ENCODE peak calls at places on chromosome 4, in ten cellular contexts. One of them, this sample, is unnamed.

GRCh38 chr4:173346074-173346473 is 11.9 kb upstream of the HMGB2 start:
- DNase-seq in Kasumi-1: no peak
- DNase-seq in T-helper 2 cell: no peak
- DNase-seq in globus pallidus: no peak
- DNase-seq in NCI-H1105: no peak
- DNase-seq in natural killer cell: no peak
- DNase-seq in H9: no peak
- DNase-seq in H54: no peak
- DNase-seq in naive thymus-derived CD8-positive, alpha-beta T cell: no peak
- DNase-seq in kidney epithelial cell: no peak
- DNase-seq in this sample: no peak

GRCh38 chr4:80921441-80921840 is 109.1 kb upstream of the BMP3 start:
- DNase-seq in Kasumi-1: no peak
- DNase-seq in T-helper 2 cell: no peak
- DNase-seq in globus pallidus: no peak
- DNase-seq in NCI-H1105: no peak
- DNase-seq in natural killer cell: no peak
- DNase-seq in H9: no peak
- DNase-seq in H54: no peak
- DNase-seq in naive thymus-derived CD8-positive, alpha-beta T cell: no peak
- DNase-seq in kidney epithelial cell: no peak
- DNase-seq in this sample: no peak

GRCh38 chr4:149521611-149522010 is 294.0 kb downstream of the IQCM start:
- DNase-seq in Kasumi-1: no peak
- DNase-seq in T-helper 2 cell: no peak
- DNase-seq in globus pallidus: no peak
- DNase-seq in NCI-H1105: no peak
- DNase-seq in natural killer cell: no peak
- DNase-seq in H9: no peak
- DNase-seq in H54: no peak
- DNase-seq in naive thymus-derived CD8-positive, alpha-beta T cell: no peak
- DNase-seq in kidney epithelial cell: no peak
- DNase-seq in this sample: no peak

GRCh38 chr4:118865091-118865708 is 23.5 kb upstream of the SYNPO2 start:
- DNase-seq in Kasumi-1: peak
- DNase-seq in T-helper 2 cell: no peak
- DNase-seq in globus pallidus: peak
- DNase-seq in NCI-H1105: peak
- DNase-seq in natural killer cell: no peak
- DNase-seq in H9: peak
- DNase-seq in H54: no peak
- DNase-seq in naive thymus-derived CD8-positive, alpha-beta T cell: no peak
- DNase-seq in kidney epithelial cell: peak
- DNase-seq in this sample: peak

GRCh38 chr4:110865611-110866254 is 242.9 kb upstream of the PITX2 start:
- DNase-seq in Kasumi-1: no peak
- DNase-seq in T-helper 2 cell: no peak
- DNase-seq in globus pallidus: peak
- DNase-seq in NCI-H1105: no peak
- DNase-seq in natural killer cell: no peak
- DNase-seq in H9: no peak
- DNase-seq in H54: no peak
- DNase-seq in naive thymus-derived CD8-positive, alpha-beta T cell: no peak
- DNase-seq in kidney epithelial cell: peak
- DNase-seq in this sample: no peak

GRCh38 chr4:87306056-87306455 is 16.6 kb downstream of the HSD17B13 start:
- DNase-seq in Kasumi-1: no peak
- DNase-seq in T-helper 2 cell: no peak
- DNase-seq in globus pallidus: no peak
- DNase-seq in NCI-H1105: no peak
- DNase-seq in natural killer cell: no peak
- DNase-seq in H9: no peak
- DNase-seq in H54: no peak
- DNase-seq in naive thymus-derived CD8-positive, alpha-beta T cell: no peak
- DNase-seq in kidney epithelial cell: no peak
- DNase-seq in this sample: no peak

GRCh38 chr4:128528793-128529553 is 241.4 kb upstream of the PGRMC2 start:
- DNase-seq in Kasumi-1: no peak
- DNase-seq in T-helper 2 cell: no peak
- DNase-seq in globus pallidus: no peak
- DNase-seq in NCI-H1105: no peak
- DNase-seq in natural killer cell: no peak
- DNase-seq in H9: peak
- DNase-seq in H54: peak
- DNase-seq in naive thymus-derived CD8-positive, alpha-beta T cell: no peak
- DNase-seq in kidney epithelial cell: peak
- DNase-seq in this sample: peak

GRCh38 chr4:110799171-110799570 is 176.3 kb upstream of the PITX2 start:
- DNase-seq in Kasumi-1: no peak
- DNase-seq in T-helper 2 cell: no peak
- DNase-seq in globus pallidus: no peak
- DNase-seq in NCI-H1105: no peak
- DNase-seq in natural killer cell: no peak
- DNase-seq in H9: no peak
- DNase-seq in H54: no peak
- DNase-seq in naive thymus-derived CD8-positive, alpha-beta T cell: no peak
- DNase-seq in kidney epithelial cell: no peak
- DNase-seq in this sample: no peak

GRCh38 chr4:173367946-173368345 is 2.8 kb upstream of the SAP30 start:
- DNase-seq in Kasumi-1: no peak
- DNase-seq in T-helper 2 cell: no peak
- DNase-seq in globus pallidus: no peak
- DNase-seq in NCI-H1105: no peak
- DNase-seq in natural killer cell: no peak
- DNase-seq in H9: no peak
- DNase-seq in H54: no peak
- DNase-seq in naive thymus-derived CD8-positive, alpha-beta T cell: no peak
- DNase-seq in kidney epithelial cell: no peak
- DNase-seq in this sample: peak

GRCh38 chr4:44869222-44869882 is 143.0 kb upstream of the GNPDA2 start:
- DNase-seq in Kasumi-1: peak
- DNase-seq in T-helper 2 cell: no peak
- DNase-seq in globus pallidus: no peak
- DNase-seq in NCI-H1105: no peak
- DNase-seq in natural killer cell: no peak
- DNase-seq in H9: no peak
- DNase-seq in H54: no peak
- DNase-seq in naive thymus-derived CD8-positive, alpha-beta T cell: no peak
- DNase-seq in kidney epithelial cell: no peak
- DNase-seq in this sample: no peak

GRCh38 chr4:40731792-40732245 is 17.9 kb upstream of the NSUN7 start:
- DNase-seq in Kasumi-1: peak
- DNase-seq in T-helper 2 cell: no peak
- DNase-seq in globus pallidus: peak
- DNase-seq in NCI-H1105: peak
- DNase-seq in natural killer cell: no peak
- DNase-seq in H9: no peak
- DNase-seq in H54: no peak
- DNase-seq in naive thymus-derived CD8-positive, alpha-beta T cell: no peak
- DNase-seq in kidney epithelial cell: no peak
- DNase-seq in this sample: peak

GRCh38 chr4:27702710-27703431 is 842.2 kb downstream of the STIM2 start:
- DNase-seq in Kasumi-1: peak
- DNase-seq in T-helper 2 cell: no peak
- DNase-seq in globus pallidus: peak
- DNase-seq in NCI-H1105: no peak
- DNase-seq in natural killer cell: no peak
- DNase-seq in H9: peak
- DNase-seq in H54: no peak
- DNase-seq in naive thymus-derived CD8-positive, alpha-beta T cell: no peak
- DNase-seq in kidney epithelial cell: no peak
- DNase-seq in this sample: no peak

GRCh38 chr4:69594382-69594781 is 45.1 kb downstream of the UGT2A2 start:
- DNase-seq in Kasumi-1: no peak
- DNase-seq in T-helper 2 cell: no peak
- DNase-seq in globus pallidus: no peak
- DNase-seq in NCI-H1105: no peak
- DNase-seq in natural killer cell: no peak
- DNase-seq in H9: no peak
- DNase-seq in H54: no peak
- DNase-seq in naive thymus-derived CD8-positive, alpha-beta T cell: no peak
- DNase-seq in kidney epithelial cell: no peak
- DNase-seq in this sample: no peak

GRCh38 chr4:157992038-157992706 is 180.7 kb downstream of the GASK1B start:
- DNase-seq in Kasumi-1: peak
- DNase-seq in T-helper 2 cell: no peak
- DNase-seq in globus pallidus: peak
- DNase-seq in NCI-H1105: peak
- DNase-seq in natural killer cell: no peak
- DNase-seq in H9: no peak
- DNase-seq in H54: no peak
- DNase-seq in naive thymus-derived CD8-positive, alpha-beta T cell: no peak
- DNase-seq in kidney epithelial cell: no peak
- DNase-seq in this sample: peak

GRCh38 chr4:37595875-37596402 is 90.2 kb downstream of the RELL1 start:
- DNase-seq in Kasumi-1: no peak
- DNase-seq in T-helper 2 cell: no peak
- DNase-seq in globus pallidus: no peak
- DNase-seq in NCI-H1105: no peak
- DNase-seq in natural killer cell: no peak
- DNase-seq in H9: no peak
- DNase-seq in H54: no peak
- DNase-seq in naive thymus-derived CD8-positive, alpha-beta T cell: no peak
- DNase-seq in kidney epithelial cell: no peak
- DNase-seq in this sample: no peak

GRCh38 chr4:89403826-89404225 is 96.2 kb upstream of the GPRIN3 start:
- DNase-seq in Kasumi-1: no peak
- DNase-seq in T-helper 2 cell: no peak
- DNase-seq in globus pallidus: no peak
- DNase-seq in NCI-H1105: no peak
- DNase-seq in natural killer cell: no peak
- DNase-seq in H9: no peak
- DNase-seq in H54: no peak
- DNase-seq in naive thymus-derived CD8-positive, alpha-beta T cell: no peak
- DNase-seq in kidney epithelial cell: no peak
- DNase-seq in this sample: no peak

GRCh38 chr4:150501019-150501727 is 80.8 kb upstream of the MAB21L2 start:
- DNase-seq in Kasumi-1: peak
- DNase-seq in T-helper 2 cell: no peak
- DNase-seq in globus pallidus: no peak
- DNase-seq in NCI-H1105: no peak
- DNase-seq in natural killer cell: no peak
- DNase-seq in H9: no peak
- DNase-seq in H54: peak
- DNase-seq in naive thymus-derived CD8-positive, alpha-beta T cell: no peak
- DNase-seq in kidney epithelial cell: no peak
- DNase-seq in this sample: no peak

GRCh38 chr4:131526686-131527085 is 1622.4 kb upstream of the PCDH10 start:
- DNase-seq in Kasumi-1: no peak
- DNase-seq in T-helper 2 cell: no peak
- DNase-seq in globus pallidus: no peak
- DNase-seq in NCI-H1105: no peak
- DNase-seq in natural killer cell: no peak
- DNase-seq in H9: no peak
- DNase-seq in H54: no peak
- DNase-seq in naive thymus-derived CD8-positive, alpha-beta T cell: no peak
- DNase-seq in kidney epithelial cell: peak
- DNase-seq in this sample: no peak

GRCh38 chr4:113885291-113885690 is 94.2 kb downstream of the ARSJ start:
- DNase-seq in Kasumi-1: no peak
- DNase-seq in T-helper 2 cell: no peak
- DNase-seq in globus pallidus: no peak
- DNase-seq in NCI-H1105: no peak
- DNase-seq in natural killer cell: no peak
- DNase-seq in H9: no peak
- DNase-seq in H54: no peak
- DNase-seq in naive thymus-derived CD8-positive, alpha-beta T cell: no peak
- DNase-seq in kidney epithelial cell: no peak
- DNase-seq in this sample: no peak

GRCh38 chr4:174631901-174632758 is 109.8 kb upstream of the HPGD start:
- DNase-seq in Kasumi-1: peak
- DNase-seq in T-helper 2 cell: no peak
- DNase-seq in globus pallidus: peak
- DNase-seq in NCI-H1105: no peak
- DNase-seq in natural killer cell: no peak
- DNase-seq in H9: no peak
- DNase-seq in H54: no peak
- DNase-seq in naive thymus-derived CD8-positive, alpha-beta T cell: no peak
- DNase-seq in kidney epithelial cell: no peak
- DNase-seq in this sample: peak

GRCh38 chr4:40055873-40056721 is 553 bp upstream of the N4BP2 start:
- DNase-seq in Kasumi-1: peak
- DNase-seq in T-helper 2 cell: peak
- DNase-seq in globus pallidus: peak
- DNase-seq in NCI-H1105: no peak
- DNase-seq in natural killer cell: peak
- DNase-seq in H9: peak
- DNase-seq in H54: peak
- DNase-seq in naive thymus-derived CD8-positive, alpha-beta T cell: peak
- DNase-seq in kidney epithelial cell: no peak
- DNase-seq in this sample: peak

GRCh38 chr4:22486276-22486675 is 29.6 kb downstream of the ADGRA3 start:
- DNase-seq in Kasumi-1: no peak
- DNase-seq in T-helper 2 cell: no peak
- DNase-seq in globus pallidus: no peak
- DNase-seq in NCI-H1105: no peak
- DNase-seq in natural killer cell: no peak
- DNase-seq in H9: no peak
- DNase-seq in H54: no peak
- DNase-seq in naive thymus-derived CD8-positive, alpha-beta T cell: no peak
- DNase-seq in kidney epithelial cell: no peak
- DNase-seq in this sample: no peak

GRCh38 chr4:55491486-55491885 is 55.2 kb downstream of the CLOCK start:
- DNase-seq in Kasumi-1: no peak
- DNase-seq in T-helper 2 cell: no peak
- DNase-seq in globus pallidus: no peak
- DNase-seq in NCI-H1105: no peak
- DNase-seq in natural killer cell: no peak
- DNase-seq in H9: no peak
- DNase-seq in H54: no peak
- DNase-seq in naive thymus-derived CD8-positive, alpha-beta T cell: no peak
- DNase-seq in kidney epithelial cell: no peak
- DNase-seq in this sample: no peak

GRCh38 chr4:162149644-162150043 is 14.2 kb downstream of the FSTL5 start:
- DNase-seq in Kasumi-1: no peak
- DNase-seq in T-helper 2 cell: no peak
- DNase-seq in globus pallidus: no peak
- DNase-seq in NCI-H1105: no peak
- DNase-seq in natural killer cell: no peak
- DNase-seq in H9: no peak
- DNase-seq in H54: no peak
- DNase-seq in naive thymus-derived CD8-positive, alpha-beta T cell: no peak
- DNase-seq in kidney epithelial cell: no peak
- DNase-seq in this sample: no peak

GRCh38 chr4:6178757-6179156 is 21.6 kb downstream of the JAKMIP1 start:
- DNase-seq in Kasumi-1: no peak
- DNase-seq in T-helper 2 cell: no peak
- DNase-seq in globus pallidus: no peak
- DNase-seq in NCI-H1105: no peak
- DNase-seq in natural killer cell: no peak
- DNase-seq in H9: no peak
- DNase-seq in H54: no peak
- DNase-seq in naive thymus-derived CD8-positive, alpha-beta T cell: no peak
- DNase-seq in kidney epithelial cell: no peak
- DNase-seq in this sample: no peak

GRCh38 chr4:7253341-7253700 is 61.0 kb downstream of the SORCS2 start:
- DNase-seq in Kasumi-1: no peak
- DNase-seq in T-helper 2 cell: no peak
- DNase-seq in globus pallidus: no peak
- DNase-seq in NCI-H1105: no peak
- DNase-seq in natural killer cell: no peak
- DNase-seq in H9: no peak
- DNase-seq in H54: no peak
- DNase-seq in naive thymus-derived CD8-positive, alpha-beta T cell: no peak
- DNase-seq in kidney epithelial cell: no peak
- DNase-seq in this sample: no peak

GRCh38 chr4:180823116-180823515 is 1420.1 kb upstream of the TENM3 start:
- DNase-seq in Kasumi-1: no peak
- DNase-seq in T-helper 2 cell: no peak
- DNase-seq in globus pallidus: no peak
- DNase-seq in NCI-H1105: no peak
- DNase-seq in natural killer cell: no peak
- DNase-seq in H9: no peak
- DNase-seq in H54: no peak
- DNase-seq in naive thymus-derived CD8-positive, alpha-beta T cell: no peak
- DNase-seq in kidney epithelial cell: no peak
- DNase-seq in this sample: no peak

GRCh38 chr4:6471303-6472007 is 959 bp downstream of the PPP2R2C start:
- DNase-seq in Kasumi-1: no peak
- DNase-seq in T-helper 2 cell: no peak
- DNase-seq in globus pallidus: peak
- DNase-seq in NCI-H1105: no peak
- DNase-seq in natural killer cell: no peak
- DNase-seq in H9: peak
- DNase-seq in H54: peak
- DNase-seq in naive thymus-derived CD8-positive, alpha-beta T cell: no peak
- DNase-seq in kidney epithelial cell: no peak
- DNase-seq in this sample: no peak